ENCODE peak calls at places on chromosomes 13 and 19, in nine cellular contexts. K, Y, J, S, N, I, W, C and B are unnamed samples.

GRCh38 chr19:12034610-12035009 is 869 bp downstream of the ZNF433 start:
- DNase-seq in J (no peak), S (no peak), Y (no peak), N (no peak), I (no peak), C (peak), W (no peak), K (no peak), B (no peak)

GRCh38 chr13:76854894-76855293 is 31.3 kb downstream of the KCTD12 start:
- DNase-seq in Y (no peak), J (peak), W (peak), N (no peak), C (peak), K (no peak), S (peak), I (no peak), B (no peak)

GRCh38 chr13:50136678-50137077 is 121.4 kb downstream of the KCNRG start:
- DNase-seq in S (no peak), W (no peak), I (no peak), K (no peak), J (no peak), Y (no peak), N (no peak), C (no peak), B (no peak)

GRCh38 chr13:113109151-113110047 is 3.8 kb downstream of the F7 start:
- DNase-seq in K (no peak), J (no peak), W (no peak), S (no peak), C (no peak), Y (no peak), I (peak), N (no peak), B (no peak)

GRCh38 chr19:18879579-18880373 is 16.2 kb downstream of the CERS1 start:
- DNase-seq in S (peak), W (no peak), J (peak), I (peak), Y (no peak), N (no peak), K (peak), C (peak), B (no peak)

GRCh38 chr19:12774588-12775555 is at the start of gene HOOK2:
- DNase-seq in K (peak), S (peak), Y (no peak), J (no peak), N (peak), C (no peak), W (no peak), I (peak), B (peak)

GRCh38 chr19:18058208-18059009 is 28.3 kb downstream of the IL12RB1 start:
- DNase-seq in C (peak), W (peak), Y (peak), S (peak), K (peak), N (peak), J (peak), I (peak), B (peak)

GRCh38 chr19:850221-850978 is 1.7 kb upstream of the ELANE start:
- DNase-seq in K (peak), W (peak), I (peak), J (peak), S (peak), C (peak), N (no peak), Y (peak), B (peak)

GRCh38 chr13:94139393-94139995 is 340.0 kb downstream of the DCT start:
- DNase-seq in I (no peak), W (peak), K (no peak), S (no peak), J (no peak), C (peak), Y (no peak), N (no peak), B (no peak)

GRCh38 chr19:10104665-10105221 is 1.4 kb upstream of the PPAN start:
- DNase-seq in K (no peak), I (no peak), J (no peak), C (no peak), N (no peak), W (no peak), Y (no peak), S (no peak), B (no peak)

GRCh38 chr13:50132937-50133276 is 117.7 kb downstream of the KCNRG start:
- DNase-seq in S (no peak), I (no peak), N (no peak), C (no peak), W (no peak), K (no peak), J (no peak), Y (no peak), B (no peak)

GRCh38 chr19:29610574-29611271 is 4.6 kb downstream of the POP4 start:
- DNase-seq in N (peak), J (peak), W (peak), S (peak), Y (peak), C (peak), K (peak), I (peak), B (peak)

GRCh38 chr19:17564783-17565182 is 9.3 kb downstream of the COLGALT1 start:
- DNase-seq in W (no peak), K (no peak), Y (no peak), N (no peak), S (no peak), I (no peak), C (no peak), J (no peak), B (no peak)

GRCh38 chr19:51111606-51112005 is 3.4 kb upstream of the CTU1 start:
- DNase-seq in K (peak), N (no peak), W (no peak), I (no peak), Y (no peak), J (no peak), C (no peak), S (no peak), B (no peak)

GRCh38 chr13:61255035-61255796 is 160.4 kb downstream of the PCDH20 start:
- DNase-seq in K (no peak), W (peak), Y (no peak), N (no peak), S (peak), C (no peak), J (peak), I (peak), B (no peak)

GRCh38 chr13:112522578-112522977 is 65.4 kb downstream of the TUBGCP3 start:
- DNase-seq in C (peak), K (no peak), I (no peak), Y (no peak), S (no peak), W (peak), N (no peak), J (peak), B (no peak)

GRCh38 chr19:340620-341385 is 3.8 kb downstream of the MIER2 start:
- DNase-seq in W (no peak), S (no peak), C (no peak), Y (no peak), K (no peak), I (no peak), N (no peak), J (no peak), B (no peak)

GRCh38 chr13:74174810-74175209 is 40.6 kb upstream of the KLF12 start:
- DNase-seq in K (no peak), I (no peak), S (no peak), W (no peak), J (no peak), N (no peak), C (no peak), Y (no peak), B (no peak)

GRCh38 chr13:37109080-37109678 is 3.7 kb upstream of the CSNK1A1L start:
- DNase-seq in N (no peak), K (peak), J (peak), S (peak), I (no peak), C (peak), Y (no peak), W (peak), B (no peak)

GRCh38 chr13:91212229-91212628 is 135.3 kb upstream of the MIR17HG start:
- DNase-seq in C (no peak), S (no peak), N (no peak), K (no peak), J (no peak), Y (no peak), I (no peak), W (no peak), B (no peak)

GRCh38 chr19:17530586-17530985 is 19.1 kb downstream of the PGLS start:
- DNase-seq in Y (no peak), C (peak), S (no peak), K (no peak), J (no peak), I (peak), W (no peak), N (no peak), B (no peak)

GRCh38 chr13:29924482-29924884 is 74.1 kb upstream of the UBL3 start:
- DNase-seq in W (peak), S (peak), C (peak), J (peak), Y (no peak), N (no peak), I (no peak), K (no peak), B (no peak)

GRCh38 chr13:32115069-32115468 is 83.5 kb downstream of the FRY start:
- DNase-seq in Y (no peak), K (no peak), J (no peak), C (no peak), S (no peak), W (no peak), I (no peak), N (no peak), B (no peak)

GRCh38 chr19:44722131-44723121 is 23.5 kb downstream of the CEACAM16 start:
- DNase-seq in I (no peak), K (no peak), W (no peak), S (no peak), C (no peak), J (no peak), N (no peak), Y (no peak), B (no peak)

GRCh38 chr13:99371956-99372355 is 64.8 kb upstream of the GPR183 start:
- DNase-seq in Y (no peak), S (no peak), I (no peak), C (no peak), W (no peak), N (no peak), J (no peak), K (no peak), B (no peak)

GRCh38 chr13:40589285-40590109 is 76.9 kb downstream of the FOXO1 start:
- DNase-seq in Y (peak), S (peak), N (no peak), K (no peak), W (peak), I (no peak), C (peak), J (peak), B (no peak)

GRCh38 chr13:33262069-33262487 is 23.5 kb downstream of the STARD13 start:
- DNase-seq in C (no peak), I (peak), S (peak), N (no peak), W (peak), J (peak), K (peak), Y (no peak), B (no peak)

GRCh38 chr13:27122036-27122435 is 49.6 kb downstream of the USP12 start:
- DNase-seq in K (no peak), J (no peak), W (no peak), Y (no peak), I (no peak), N (no peak), C (no peak), S (no peak), B (no peak)

GRCh38 chr13:82356667-82357066 is 1525.6 kb downstream of the SLITRK1 start:
- DNase-seq in K (no peak), C (peak), Y (no peak), W (no peak), N (no peak), I (no peak), J (no peak), S (peak), B (no peak)
- TF ChIP-seq CTCF in K (no peak), C (peak), Y (no peak), W (peak), N (no peak), I (no peak), J (no peak), S (peak), B (peak)

GRCh38 chr13:80475718-80476117 is 134.8 kb upstream of the SPRY2 start:
- DNase-seq in Y (no peak), K (no peak), S (no peak), J (no peak), I (no peak), C (no peak), W (no peak), N (no peak), B (no peak)
- TF ChIP-seq CTCF in Y (no peak), K (no peak), S (no peak), J (no peak), I (no peak), C (no peak), W (no peak), N (no peak), B (no peak)

DNA sequence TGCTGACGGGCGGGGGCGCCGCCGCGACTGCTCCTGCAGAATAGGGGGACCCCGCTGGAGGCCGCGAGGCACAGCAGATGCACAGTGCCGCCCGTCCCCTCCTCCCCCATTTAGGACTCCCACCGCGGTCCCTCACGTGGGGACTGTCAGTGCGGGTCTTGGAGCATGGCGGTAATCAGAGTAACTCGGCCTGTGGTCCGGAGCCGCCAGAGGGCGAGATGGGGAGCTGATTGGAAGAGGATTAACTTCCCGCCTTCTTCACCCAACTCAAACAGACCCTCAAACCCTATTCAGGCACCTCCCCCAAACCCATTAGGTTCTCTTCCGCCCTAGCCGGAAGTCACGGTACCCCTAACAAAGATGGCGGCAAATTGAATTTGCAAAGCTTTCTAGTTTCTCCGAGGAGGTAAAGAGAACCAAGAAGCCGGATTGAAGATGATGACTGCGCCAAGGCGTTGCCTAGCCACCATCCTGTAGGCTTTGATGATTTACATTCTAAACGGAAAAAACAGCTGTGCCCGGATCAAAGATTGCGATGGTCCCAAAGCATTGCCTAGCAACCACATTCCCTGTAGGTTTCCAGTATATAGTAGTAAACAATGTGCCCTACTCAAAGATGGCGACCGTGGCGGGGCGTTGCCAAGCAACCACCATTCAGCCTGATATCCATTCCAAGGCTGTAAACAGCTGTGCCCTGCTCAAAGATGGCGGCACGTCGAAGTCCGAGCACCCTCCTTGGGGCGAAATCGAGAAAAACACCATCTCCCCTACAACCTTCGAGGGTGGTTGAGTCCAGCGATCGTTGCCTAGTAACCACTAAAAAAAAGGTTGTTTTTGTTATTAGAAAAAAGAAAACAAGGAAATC is at the start of gene FUZ:
- DNase-seq in J (peak), N (peak), K (peak), Y (peak), C (peak), S (peak), W (peak), I (peak), B (peak)
- TF ChIP-seq CTCF in J (no peak), N (peak), K (no peak), Y (peak), C (peak), S (no peak), W (peak), I (no peak), B (peak)

DNA sequence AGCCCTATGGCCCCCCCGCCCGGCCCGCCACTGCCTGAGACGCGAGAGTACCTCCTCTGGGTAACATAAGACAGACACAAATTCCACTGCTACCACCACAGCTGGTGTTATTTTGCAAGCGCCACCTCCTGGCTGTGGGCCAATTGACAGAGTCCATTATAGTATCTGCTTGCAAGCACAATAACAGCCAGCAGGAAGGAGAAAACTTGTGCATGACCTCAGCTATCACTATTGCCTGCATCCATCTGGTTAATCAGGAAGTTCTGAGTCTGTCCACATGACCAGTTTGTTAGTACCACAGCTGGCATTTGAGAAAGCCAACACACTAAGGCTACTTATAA is 25.3 kb upstream of the OR10H2 start:
- DNase-seq in N (no peak), W (no peak), K (peak), S (peak), J (peak), I (no peak), C (peak), Y (peak), B (no peak)
- TF ChIP-seq CTCF in N (no peak), W (no peak), K (no peak), S (no peak), J (no peak), I (no peak), C (no peak), Y (no peak), B (no peak)